ENCODE peak calls at places on chromosomes 6 and 20, in seven cellular contexts. B, F, H, W, L, I and U are unnamed samples.

GRCh38 chr6:150050846-150051245 is 18.1 kb downstream of the ULBP3 start:
- DNase-seq in F (no peak), L (no peak), I (no peak), W (no peak), B (no peak), H (no peak), U (no peak)

GRCh38 chr6:46983007-46983411 is 59.1 kb downstream of the ADGRF1 start:
- DNase-seq in B (no peak), F (no peak), L (no peak), W (no peak), I (no peak), H (peak; percentile 69), U (no peak)

GRCh38 chr6:47180633-47181032 is 129.1 kb downstream of the TNFRSF21 start:
- DNase-seq in W (no peak), B (no peak), F (no peak), I (no peak), H (no peak), L (no peak), U (no peak)

GRCh38 chr20:2780948-2781347 is 19.5 kb downstream of the CPXM1 start:
- DNase-seq in H (no peak), L (no peak), B (no peak), I (peak; percentile 51), F (no peak), W (no peak), U (no peak)

GRCh38 chr6:22056398-22056797 is 240.4 kb downstream of the PRL start:
- DNase-seq in F (no peak), W (no peak), I (no peak), H (no peak), L (no peak), B (no peak), U (no peak)

GRCh38 chr20:48684501-48685041 is 143.2 kb downstream of the PREX1 start:
- DNase-seq in H (peak; percentile 18), B (no peak), F (no peak), L (no peak), W (no peak), I (no peak), U (no peak)

GRCh38 chr6:137223370-137224131 is 4.4 kb upstream of the IFNGR1 start:
- DNase-seq in L (no peak), F (no peak), W (no peak), H (no peak), B (no peak), I (peak; percentile 77), U (no peak)

GRCh38 chr6:170114956-170115855 is 175.7 kb downstream of the DLL1 start:
- DNase-seq in I (no peak), L (no peak), H (no peak), F (no peak), B (peak; percentile 15), W (peak; percentile 71), U (peak; percentile 69)

GRCh38 chr20:36676701-36677421 is 30.9 kb upstream of the SLA2 start:
- DNase-seq in B (no peak), F (no peak), I (no peak), L (no peak), W (no peak), H (no peak), U (no peak)

GRCh38 chr20:33925867-33926266 is 67.8 kb upstream of the RALY start:
- DNase-seq in W (no peak), L (no peak), F (no peak), H (no peak), B (no peak), I (no peak), U (no peak)

GRCh38 chr6:68225729-68226128 is 409.4 kb upstream of the ADGRB3 start:
- DNase-seq in L (no peak), F (no peak), W (no peak), H (no peak), I (no peak), B (no peak), U (no peak)

GRCh38 chr6:100078509-100078908 is 84.5 kb upstream of the MCHR2 start:
- DNase-seq in F (no peak), L (no peak), I (peak; percentile 47), B (no peak), W (peak; percentile 1), H (no peak), U (no peak)

GRCh38 chr6:113995632-113996031 is 24.7 kb upstream of the HDAC2 start:
- DNase-seq in I (peak; percentile 23), B (peak; percentile 32), L (no peak), H (peak; percentile 78), F (peak; percentile 84), W (no peak), U (no peak)